ENCODE peak calls at places on chromosomes 6 and 20, in six cellular contexts. M, F, C, Z, K and O are unnamed samples.

GRCh38 chr6:149473080-149474052 is 11.4 kb downstream of the ZC3H12D start:
- DNase-seq in M (peak; percentile 87), F (no peak), C (no peak), Z (no peak), K (no peak), O (peak; percentile 45)

GRCh38 chr6:143805832-143806281 is 37.3 kb upstream of the LTV1 start:
- DNase-seq in M (no peak), F (no peak), C (no peak), Z (no peak), K (no peak), O (no peak)

GRCh38 chr6:169246445-169246844 is 7.2 kb downstream of the THBS2 start:
- DNase-seq in M (no peak), F (no peak), C (no peak), Z (no peak), K (no peak), O (no peak)

GRCh38 chr6:157462956-157463742 is 82.2 kb downstream of the ZDHHC14 start:
- DNase-seq in M (no peak), F (no peak), C (no peak), Z (no peak), K (no peak), O (no peak)

GRCh38 chr20:59385038-59385437 is 84.6 kb downstream of the EDN3 start:
- DNase-seq in M (no peak), F (no peak), C (no peak), Z (no peak), K (no peak), O (no peak)

GRCh38 chr6:106037060-106037459 is 49.1 kb upstream of the PRDM1 start:
- DNase-seq in M (no peak), F (no peak), C (no peak), Z (no peak), K (no peak), O (no peak)

GRCh38 chr6:161001421-161001820 is 9.9 kb downstream of the MAP3K4 start:
- DNase-seq in M (no peak), F (peak; percentile 20), C (no peak), Z (no peak), K (no peak), O (no peak)

GRCh38 chr6:169779092-169779815 is 27.8 kb downstream of the ERMARD start:
- DNase-seq in M (no peak), F (no peak), C (no peak), Z (no peak), K (no peak), O (no peak)

GRCh38 chr6:122845916-122846632 is 57.0 kb downstream of the SMPDL3A start:
- DNase-seq in M (no peak), F (no peak), C (no peak), Z (no peak), K (no peak), O (no peak)

GRCh38 chr6:44253307-44254101 is 3.8 kb downstream of the SLC35B2 start:
- DNase-seq in M (no peak), F (no peak), C (no peak), Z (no peak), K (peak; percentile 40), O (no peak)

GRCh38 chr6:41430875-41431274 is 95.5 kb downstream of the NCR2 start:
- DNase-seq in M (no peak), F (no peak), C (no peak), Z (no peak), K (no peak), O (no peak)

GRCh38 chr6:123888779-123889513 is 85.3 kb downstream of the NKAIN2 start:
- DNase-seq in M (no peak), F (no peak), C (no peak), Z (no peak), K (no peak), O (no peak)

GRCh38 chr6:160029525-160029924 is 60.6 kb downstream of the IGF2R start:
- DNase-seq in M (no peak), F (no peak), C (no peak), Z (no peak), K (no peak), O (no peak)

GRCh38 chr6:22476811-22477210 is 92.6 kb upstream of the HDGFL1 start:
- DNase-seq in M (no peak), F (no peak), C (no peak), Z (no peak), K (peak; percentile 12), O (no peak)

GRCh38 chr6:129498556-129498940 is 211.4 kb downstream of the ARHGAP18 start:
- DNase-seq in M (no peak), F (no peak), C (no peak), Z (no peak), K (no peak), O (no peak)

GRCh38 chr6:92589970-92590369 is 829.4 kb downstream of the EPHA7 start:
- DNase-seq in M (no peak), F (no peak), C (no peak), Z (no peak), K (no peak), O (no peak)

GRCh38 chr6:154448448-154449096 is 61.9 kb downstream of the CNKSR3 start:
- DNase-seq in M (no peak), F (no peak), C (no peak), Z (no peak), K (peak; percentile 77), O (no peak)

GRCh38 chr6:20575125-20575524 is 40.9 kb downstream of the CDKAL1 start:
- DNase-seq in M (no peak), F (no peak), C (no peak), Z (no peak), K (peak; percentile 38), O (no peak)

GRCh38 chr6:3939964-3940363 is 90.8 kb downstream of the FAM50B start:
- DNase-seq in M (no peak), F (no peak), C (no peak), Z (no peak), K (no peak), O (no peak)

DNA sequence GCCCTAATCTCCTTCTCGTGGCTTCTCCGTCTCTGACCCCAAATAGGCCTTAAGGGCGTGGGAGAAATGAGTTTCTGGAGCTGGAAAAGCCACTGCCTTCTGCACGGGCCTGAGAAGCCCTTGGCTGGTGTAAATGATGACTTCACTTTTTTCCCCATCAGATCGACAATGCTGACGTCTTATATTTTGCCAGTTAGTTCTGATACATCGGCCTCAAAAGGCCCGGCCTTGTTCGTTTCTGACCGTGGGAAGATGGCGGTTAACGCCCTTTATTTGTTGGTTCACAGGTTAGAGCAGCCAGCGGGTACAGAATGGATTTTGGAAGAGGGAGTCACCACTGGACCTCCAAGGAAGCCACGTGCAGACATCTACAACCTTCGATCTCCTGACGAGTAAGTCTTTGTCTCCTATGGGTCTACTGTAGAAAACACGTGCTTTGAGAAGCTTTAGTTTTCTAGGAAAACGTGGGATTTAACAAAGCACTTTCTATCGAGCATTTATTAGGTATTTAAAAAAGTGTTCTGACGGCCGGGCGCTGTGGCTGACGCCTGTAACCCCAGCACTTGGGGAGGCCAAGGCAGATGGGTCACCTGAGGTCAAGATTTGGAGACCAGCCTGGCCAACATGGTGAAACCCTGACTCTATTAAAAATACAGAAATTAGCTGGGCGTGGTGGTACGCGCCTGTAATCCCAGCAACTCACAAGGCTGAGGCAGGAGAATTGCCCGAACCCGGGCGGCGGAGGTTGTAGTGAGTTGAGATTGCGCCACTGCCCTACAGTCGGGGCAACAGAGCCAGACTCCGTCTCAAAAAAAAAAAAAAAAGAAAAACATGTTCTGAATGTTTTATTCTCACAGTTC is 1.2 kb upstream of the ZNFX1 start:
- DNase-seq in M (peak; percentile 35), F (no peak), C (no peak), Z (no peak), K (no peak), O (peak; percentile 23)
- H3K9me3 ChIP-seq in M (peaks cover 43% of the 10 kb centered on the region), F (no peaks in the 10 kb centered on the region), C (no peaks in the 10 kb centered on the region), Z (peaks cover 9% of the 10 kb centered on the region), K (no peaks in the 10 kb centered on the region), O (peaks cover 4% of the 10 kb centered on the region)

GRCh38 chr6:95581073-95581472 is 3.7 kb downstream of the MANEA start:
- DNase-seq in M (no peak), F (no peak), C (no peak), Z (no peak), K (no peak), O (no peak)
- H3K9me3 ChIP-seq in M (peaks cover 16% of the 10 kb centered on the region), F (no peaks in the 10 kb centered on the region), C (no peaks in the 10 kb centered on the region), Z (no peaks in the 10 kb centered on the region), K (no peaks in the 10 kb centered on the region), O (no peaks in the 10 kb centered on the region)

GRCh38 chr6:81026041-81026553 is 726.4 kb downstream of the TENT5A start:
- DNase-seq in M (no peak), F (no peak), C (no peak), Z (no peak), K (no peak), O (no peak)
- H3K9me3 ChIP-seq in M (peaks cover 23% of the 10 kb centered on the region), F (no peaks in the 10 kb centered on the region), C (no peaks in the 10 kb centered on the region), Z (no peaks in the 10 kb centered on the region), K (no peaks in the 10 kb centered on the region), O (no peaks in the 10 kb centered on the region)

GRCh38 chr20:63963784-63964301 is 5.9 kb downstream of the ZNF512B start:
- DNase-seq in M (no peak), F (no peak), C (peak; percentile 12), Z (no peak), K (no peak), O (peak; percentile 44)
- H3K9me3 ChIP-seq in M (no peaks in the 10 kb centered on the region), F (no peaks in the 10 kb centered on the region), C (no peaks in the 10 kb centered on the region), Z (no peaks in the 10 kb centered on the region), K (no peaks in the 10 kb centered on the region), O (no peaks in the 10 kb centered on the region)

GRCh38 chr20:55561259-55561658 is 444.1 kb downstream of the CBLN4 start:
- DNase-seq in M (no peak), F (no peak), C (no peak), Z (no peak), K (no peak), O (no peak)

GRCh38 chr20:55567826-55568225 is 437.5 kb downstream of the CBLN4 start:
- DNase-seq in M (no peak), F (no peak), C (no peak), Z (no peak), K (no peak), O (no peak)

GRCh38 chr20:55565374-55565773 is 439.9 kb downstream of the CBLN4 start:
- DNase-seq in M (no peak), F (no peak), C (no peak), Z (no peak), K (no peak), O (no peak)
- H3K9me3 ChIP-seq in M (no peaks in the 10 kb centered on the region), F (no peaks in the 10 kb centered on the region), C (no peaks in the 10 kb centered on the region), Z (no peaks in the 10 kb centered on the region), K (peaks cover 6% of the 10 kb centered on the region), O (no peaks in the 10 kb centered on the region)

DNA sequence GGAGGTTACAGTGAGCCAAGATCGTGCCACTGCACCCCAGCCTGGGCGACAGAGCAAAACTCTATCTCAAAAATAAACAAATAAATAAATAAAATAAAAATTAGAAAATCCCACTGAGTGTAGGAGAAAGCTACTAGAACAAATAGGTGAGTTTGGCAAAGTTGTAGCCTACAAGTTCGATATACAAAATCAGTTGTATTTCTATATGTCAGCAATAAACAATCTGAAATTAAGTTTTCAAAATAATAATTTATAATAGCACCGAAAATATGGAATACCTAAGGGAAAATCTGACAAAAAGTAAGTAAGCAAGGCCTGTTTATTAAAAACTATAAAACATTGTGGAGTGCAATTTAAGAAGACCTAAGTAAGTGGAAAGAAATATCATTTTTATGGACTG is 5.1 kb upstream of the DEFB118 start:
- DNase-seq in M (no peak), F (no peak), C (no peak), Z (no peak), K (no peak), O (no peak)
- H3K9me3 ChIP-seq in M (peaks cover 26% of the 10 kb centered on the region), F (no peaks in the 10 kb centered on the region), C (no peaks in the 10 kb centered on the region), Z (no peaks in the 10 kb centered on the region), K (no peaks in the 10 kb centered on the region), O (no peaks in the 10 kb centered on the region)